ENCODE peak calls at places on chromosome 15, in six cellular contexts. H is GDM1; E is activated CD4-positive, CD25-positive, alpha-beta regulatory T cell treated with anti-CD3 and anti-CD28 coated beads, Interleukin-2, amount 50 U/mL, for 16 hours; Y is midbrain; G is prostate gland; V is activated CD8-positive, alpha-beta memory T cell treated with anti-CD3 and anti-CD28 coated beads for 48 hours. X is an unnamed sample.

GRCh38 chr15:74504418-74504817 is 36.6 kb upstream of the ARID3B start:
- DNase-seq in H (no peak), E (no peak), Y (no peak), G (no peak), V (no peak), X (no peak)

GRCh38 chr15:89936793-89937265 is 24.1 kb upstream of the ARPIN start:
- DNase-seq in H (no peak), E (no peak), Y (no peak), G (no peak), V (no peak), X (no peak)

GRCh38 chr15:34336333-34336732 is 1.2 kb downstream of the SLC12A6 start:
- DNase-seq in H (no peak), E (no peak), Y (no peak), G (no peak), V (no peak), X (no peak)

GRCh38 chr15:58463815-58464697 is 32.3 kb downstream of the LIPC start:
- DNase-seq in H (no peak), E (no peak), Y (no peak), G (no peak), V (no peak), X (no peak)

GRCh38 chr15:56587686-56588085 is 122.7 kb upstream of the MNS1 start:
- DNase-seq in H (no peak), E (no peak), Y (no peak), G (no peak), V (no peak), X (no peak)

GRCh38 chr15:39581501-39582285 is 814 bp downstream of the THBS1 start:
- DNase-seq in H (no peak), E (no peak), Y (no peak), G (peak; percentile 57), V (no peak), X (no peak)

GRCh38 chr15:79673416-79674123 is 223.2 kb downstream of the MTHFS start:
- DNase-seq in H (no peak), E (no peak), Y (no peak), G (no peak), V (no peak), X (no peak)

GRCh38 chr15:73630030-73630429 is 3.2 kb downstream of the NPTN start:
- DNase-seq in H (no peak), E (no peak), Y (no peak), G (no peak), V (no peak), X (no peak)

GRCh38 chr15:33278816-33279612 is 31.8 kb upstream of the RYR3 start:
- DNase-seq in H (no peak), E (no peak), Y (no peak), G (no peak), V (no peak), X (no peak)

GRCh38 chr15:49718234-49718633 is 97.4 kb downstream of the DTWD1 start:
- DNase-seq in H (no peak), E (no peak), Y (no peak), G (no peak), V (no peak), X (peak; percentile 20)

GRCh38 chr15:48089664-48090063 is 31.1 kb upstream of the SLC24A5 start:
- DNase-seq in H (no peak), E (no peak), Y (no peak), G (no peak), V (no peak), X (no peak)

GRCh38 chr15:75776075-75776443 is 63.4 kb upstream of the CSPG4 start:
- DNase-seq in H (no peak), E (no peak), Y (no peak), G (no peak), V (no peak), X (no peak)

GRCh38 chr15:59550961-59551360 is 60.6 kb upstream of the GCNT3 start:
- DNase-seq in H (no peak), E (no peak), Y (no peak), G (no peak), V (no peak), X (no peak)

GRCh38 chr15:38202356-38202755 is 50.3 kb upstream of the SPRED1 start:
- DNase-seq in H (no peak), E (no peak), Y (no peak), G (no peak), V (no peak), X (no peak)

GRCh38 chr15:49064281-49064653 is 18.0 kb upstream of the SECISBP2L start:
- DNase-seq in H (no peak), E (no peak), Y (no peak), G (no peak), V (no peak), X (no peak)

GRCh38 chr15:70923311-70924080 is 30.9 kb downstream of the LRRC49 start:
- DNase-seq in H (no peak), E (no peak), Y (no peak), G (no peak), V (no peak), X (no peak)

GRCh38 chr15:47376190-47376589 is 341.1 kb upstream of the SEMA6D start:
- DNase-seq in H (no peak), E (no peak), Y (no peak), G (no peak), V (no peak), X (no peak)

GRCh38 chr15:40308844-40309189 is 1.1 kb upstream of the PLCB2 start:
- DNase-seq in H (peak; percentile 72), E (no peak), Y (no peak), G (no peak), V (no peak), X (no peak)

GRCh38 chr15:98866503-98866902 is 141.1 kb downstream of the PGPEP1L start:
- DNase-seq in H (no peak), E (no peak), Y (no peak), G (no peak), V (no peak), X (no peak)

GRCh38 chr15:64024172-64025050 is 21.9 kb downstream of the DAPK2 start:
- DNase-seq in H (no peak), E (no peak), Y (no peak), G (no peak), V (no peak), X (no peak)

GRCh38 chr15:39920510-39921273 is 626 bp upstream of the GPR176 start:
- DNase-seq in H (no peak), E (peak; percentile 47), Y (peak; percentile 78), G (peak; percentile 57), V (peak; percentile 53), X (peak; percentile 82)

GRCh38 chr15:56440226-56440770 is 24.6 kb downstream of the MNS1 start:
- DNase-seq in H (no peak), E (no peak), Y (no peak), G (no peak), V (no peak), X (no peak)

GRCh38 chr15:68699881-68700394 is 120.8 kb downstream of the ANP32A start:
- DNase-seq in H (no peak), E (no peak), Y (peak; percentile 49), G (no peak), V (no peak), X (no peak)

GRCh38 chr15:39939487-39940452 is 5.9 kb downstream of the EIF2AK4 start:
- DNase-seq in H (no peak), E (no peak), Y (no peak), G (no peak), V (no peak), X (no peak)

GRCh38 chr15:78325092-78325843 is 14.9 kb upstream of the CRABP1 start:
- DNase-seq in H (no peak), E (no peak), Y (no peak), G (no peak), V (no peak), X (no peak)

GRCh38 chr15:83733206-83733605 is 79.3 kb downstream of the ADAMTSL3 start:
- DNase-seq in H (no peak), E (no peak), Y (no peak), G (no peak), V (no peak), X (no peak)

GRCh38 chr15:99729920-99730319 is 3.3 kb downstream of the LYSMD4 start:
- DNase-seq in H (peak; percentile 22), E (no peak), Y (peak; percentile 59), G (peak; percentile 61), V (no peak), X (no peak)

GRCh38 chr15:42082832-42083604 is 11.3 kb downstream of the PLA2G4D start:
- DNase-seq in H (no peak), E (no peak), Y (no peak), G (no peak), V (no peak), X (no peak)

GRCh38 chr15:100215031-100215842 is 126.5 kb downstream of the ADAMTS17 start:
- DNase-seq in H (no peak), E (no peak), Y (no peak), G (no peak), V (no peak), X (no peak)

GRCh38 chr15:31365655-31366127 is 39.1 kb downstream of the KLF13 start:
- DNase-seq in H (no peak), E (peak; percentile 54), Y (peak; percentile 92), G (peak; percentile 94), V (peak; percentile 65), X (peak; percentile 87)

GRCh38 chr15:39427705-39428104 is 153.2 kb upstream of the THBS1 start:
- DNase-seq in H (no peak), E (no peak), Y (no peak), G (no peak), V (no peak), X (no peak)

X was measured in putamen.